ENCODE peak calls at places on chromosomes 5 and 9, in six cellular contexts. U, B, H, Q, S and Y are unnamed samples.

GRCh38 chr9:109510506-109510905 is 12.4 kb upstream of the PTPN3 start:
- DNase-seq in U (no peak), Q (no peak), H (no peak), S (no peak), B (no peak), Y (no peak)

GRCh38 chr9:105973811-105974407 is 279.6 kb downstream of the TMEM38B start:
- DNase-seq in U (no peak), S (no peak), B (no peak), H (no peak), Q (no peak), Y (no peak)

GRCh38 chr5:27682600-27682999 is 644.2 kb upstream of the CDH9 start:
- DNase-seq in U (no peak), B (no peak), S (peak), H (peak), Q (no peak), Y (no peak)

GRCh38 chr5:10441083-10441991 is at the start of gene ROPN1L:
- DNase-seq in B (peak), U (peak), S (peak), Q (peak), H (peak), Y (peak)

GRCh38 chr5:154236-154635 is 37.1 kb upstream of the LRRC14B start:
- DNase-seq in S (peak), U (no peak), H (no peak), B (no peak), Q (no peak), Y (no peak)

GRCh38 chr9:132556226-132556625 is 26.2 kb upstream of the BARHL1 start:
- DNase-seq in Q (no peak), S (no peak), H (no peak), B (no peak), U (no peak), Y (no peak)

GRCh38 chr9:110531776-110532175 is 47.8 kb downstream of the SVEP1 start:
- DNase-seq in H (no peak), Q (no peak), B (no peak), U (no peak), S (no peak), Y (no peak)

GRCh38 chr5:35162848-35163770 is 67.2 kb downstream of the PRLR start:
- DNase-seq in Q (no peak), U (no peak), S (no peak), H (no peak), B (no peak), Y (no peak)

GRCh38 chr9:92707530-92707929 is 37.6 kb upstream of the IPPK start:
- DNase-seq in Q (no peak), S (no peak), U (no peak), B (no peak), H (no peak), Y (no peak)

GRCh38 chr9:71692337-71692736 is 76.0 kb downstream of the CEMIP2 start:
- DNase-seq in Q (no peak), S (no peak), U (no peak), H (no peak), B (no peak), Y (no peak)

GRCh38 chr5:53206562-53206961 is 97.0 kb upstream of the MOCS2 start:
- DNase-seq in S (no peak), U (no peak), H (no peak), Q (no peak), B (no peak), Y (no peak)

GRCh38 chr9:113011911-113012381 is at the start of gene ZNF883:
- DNase-seq in H (peak), Q (no peak), B (no peak), U (peak), S (peak), Y (no peak)

GRCh38 chr5:135565256-135565655 is 13.5 kb downstream of the CXCL14 start:
- DNase-seq in S (no peak), Q (no peak), H (no peak), B (no peak), U (no peak), Y (no peak)

GRCh38 chr5:135561266-135561665 is 17.5 kb downstream of the CXCL14 start:
- DNase-seq in Q (no peak), U (no peak), H (no peak), B (no peak), S (no peak), Y (no peak)

GRCh38 chr5:135566422-135567416 is 12.1 kb downstream of the CXCL14 start:
- DNase-seq in Q (no peak), B (no peak), U (peak), S (no peak), H (no peak), Y (no peak)

GRCh38 chr5:135565691-135566421 is 12.9 kb downstream of the CXCL14 start:
- DNase-seq in S (peak), H (peak), U (peak), B (peak), Q (no peak), Y (peak)

DNA sequence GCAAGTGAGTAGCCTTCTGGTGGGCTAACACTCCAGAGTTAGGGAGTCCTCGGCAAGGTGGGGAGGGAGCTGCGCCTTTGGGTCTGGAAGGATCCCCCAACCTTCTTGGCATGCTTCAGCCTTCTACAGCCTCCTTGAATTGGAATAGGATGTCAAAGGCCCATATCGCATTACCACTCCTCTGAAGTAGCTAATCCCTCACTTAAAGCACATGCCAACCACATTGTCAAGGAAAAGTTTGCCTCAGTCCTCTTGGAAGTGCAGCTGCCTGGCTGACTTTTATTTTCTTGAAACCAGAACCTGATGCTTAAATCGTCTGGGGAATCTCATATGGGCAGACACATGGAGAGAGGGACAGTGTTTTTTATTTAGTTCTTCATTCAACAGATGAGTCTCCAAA is 14.5 kb downstream of the CXCL14 start:
- DNase-seq in B (no peak), S (no peak), U (no peak), H (no peak), Q (no peak), Y (no peak)
- TF ChIP-seq POLR2A in B (no peak), S (no peak), U (no peak), H (no peak), Q (no peak), Y (no peak)

DNA sequence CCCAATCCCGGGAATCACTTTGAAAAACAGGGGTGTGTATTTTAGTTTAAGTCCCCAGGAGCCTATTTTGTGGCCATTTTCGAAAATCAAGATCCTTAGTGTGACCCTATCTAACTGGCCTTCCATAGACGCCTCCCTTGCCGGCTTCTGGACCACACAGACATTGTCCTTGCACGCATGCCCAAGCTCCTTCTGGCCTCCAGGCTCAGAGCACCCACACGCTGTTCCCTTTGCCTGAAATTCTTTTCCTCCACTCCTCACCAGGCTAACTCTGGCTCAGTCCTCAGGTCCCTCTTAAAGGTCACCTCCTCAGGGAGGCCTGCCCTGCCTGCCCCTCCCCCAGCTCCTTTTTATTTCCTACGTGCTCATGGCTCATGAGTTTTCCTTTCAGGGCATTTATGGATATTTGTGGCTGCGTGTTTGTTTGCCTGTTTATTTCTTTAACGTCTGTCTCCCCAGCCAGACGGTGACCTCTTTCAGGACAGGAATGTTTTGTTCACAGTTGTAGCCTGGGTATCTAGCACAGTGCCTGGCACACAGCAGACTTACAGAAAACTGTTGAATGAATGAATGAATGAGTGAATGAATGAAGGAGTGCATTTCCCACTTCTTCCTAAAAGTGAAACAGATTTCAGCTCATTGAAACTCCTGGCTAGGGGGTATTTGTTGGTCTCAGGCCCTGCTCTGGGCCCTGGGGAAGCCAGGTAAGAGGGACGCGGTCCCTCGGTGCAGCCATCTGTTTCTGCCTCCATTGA is 79.1 kb upstream of the IER5L start:
- DNase-seq in H (no peak), U (no peak), B (no peak), S (no peak), Q (no peak), Y (no peak)
- TF ChIP-seq POLR2AphosphoS5 in H (no peak), U (no peak), B (no peak), S (no peak), Q (no peak), Y (no peak)

DNA sequence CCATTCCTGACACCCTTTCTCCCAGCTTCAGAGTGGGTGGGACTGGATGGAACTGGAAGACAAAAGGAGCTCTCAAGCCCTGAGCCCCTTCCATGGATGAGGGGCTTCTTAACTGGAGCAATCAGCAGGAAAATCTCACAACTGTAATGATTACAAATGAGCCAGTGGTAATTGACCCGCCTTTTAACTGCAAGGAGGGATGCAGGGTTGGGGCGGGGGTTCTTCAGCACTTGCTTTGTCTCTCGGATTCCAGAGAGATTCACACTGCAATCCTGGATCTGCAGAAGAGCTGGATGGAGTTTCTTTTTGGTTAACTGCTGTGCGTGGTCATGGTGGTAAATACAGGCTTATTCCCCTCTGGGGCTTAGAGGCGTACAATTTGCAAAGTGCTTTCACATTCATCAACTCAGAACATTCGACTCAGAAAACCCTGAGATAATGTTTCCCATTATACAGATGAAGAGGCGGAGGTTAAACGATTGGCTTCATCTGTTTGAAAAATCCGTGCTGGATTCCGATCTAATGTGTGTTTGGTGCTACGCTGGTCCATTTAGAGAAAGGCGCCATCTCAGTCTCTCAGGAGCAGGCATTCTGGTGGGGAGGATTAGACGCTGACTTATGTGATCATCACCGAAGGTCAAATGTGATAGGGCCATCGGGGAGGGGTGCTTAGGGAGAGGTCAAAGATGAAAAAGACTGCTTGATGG is 160.2 kb upstream of the SHB start:
- DNase-seq in U (no peak), B (no peak), Q (no peak), S (no peak), H (no peak), Y (no peak)
- TF ChIP-seq TAF1 in U (no peak), B (no peak), Q (no peak), S (no peak), H (no peak), Y (no peak)

GRCh38 chr5:1152771-1153282 is 41.0 kb upstream of the SLC12A7 start:
- DNase-seq in B (no peak), H (no peak), Q (no peak), S (no peak), U (no peak), Y (no peak)

GRCh38 chr5:1153428-1153827 is 41.6 kb upstream of the SLC12A7 start:
- DNase-seq in S (no peak), H (no peak), B (no peak), Q (no peak), U (no peak), Y (no peak)

GRCh38 chr5:1156754-1157460 is 44.5 kb upstream of the SLC6A19 start:
- DNase-seq in H (no peak), Q (no peak), S (no peak), B (no peak), U (no peak), Y (no peak)

GRCh38 chr5:1156033-1156753 is 44.3 kb upstream of the SLC12A7 start:
- DNase-seq in B (no peak), Q (no peak), H (no peak), U (no peak), S (no peak), Y (no peak)

GRCh38 chr5:1155191-1156032 is 43.5 kb upstream of the SLC12A7 start:
- DNase-seq in U (peak), H (no peak), S (no peak), Q (no peak), B (no peak), Y (no peak)
- TF ChIP-seq POLR2A in U (no peak), H (no peak), S (no peak), Q (no peak), B (no peak), Y (no peak)

GRCh38 chr5:149747141-149747832 is 17.2 kb downstream of the PPARGC1B start:
- DNase-seq in H (no peak), U (no peak), S (no peak), Q (no peak), B (no peak), Y (no peak)
- TF ChIP-seq POLR2AphosphoS5 in H (no peak), U (no peak), S (no peak), Q (no peak), B (no peak), Y (no peak)

GRCh38 chr9:79257671-79258410 is 313.9 kb upstream of the TLE4 start:
- DNase-seq in H (no peak), B (no peak), Q (no peak), S (no peak), U (no peak), Y (no peak)

GRCh38 chr9:79254900-79255651 is 316.7 kb upstream of the TLE4 start:
- DNase-seq in Q (no peak), S (no peak), B (no peak), U (no peak), H (no peak), Y (no peak)

GRCh38 chr9:79255681-79256080 is 316.1 kb upstream of the TLE4 start:
- DNase-seq in Q (no peak), U (no peak), B (no peak), S (no peak), H (no peak), Y (no peak)

GRCh38 chr9:79257215-79257614 is 314.6 kb upstream of the TLE4 start:
- DNase-seq in U (no peak), S (no peak), H (no peak), B (no peak), Q (no peak), Y (no peak)

GRCh38 chr9:79256691-79257213 is 315.0 kb upstream of the TLE4 start:
- DNase-seq in S (no peak), H (no peak), U (no peak), Q (no peak), B (no peak), Y (no peak)
- TF ChIP-seq TAF1 in S (no peak), H (no peak), U (no peak), Q (no peak), B (no peak), Y (no peak)

GRCh38 chr5:75706775-75707174 is 10.5 kb downstream of the POC5 start:
- DNase-seq in U (peak), H (no peak), B (no peak), S (no peak), Q (no peak), Y (no peak)
- TF ChIP-seq POLR2A in U (no peak), H (no peak), B (no peak), S (no peak), Q (no peak), Y (no peak)